ENCODE peak calls at places on chromosomes 3 and 15, in nine cellular contexts. One of them, this sample, is unnamed.

GRCh38 chr15:41499109-41499851 is 5.6 kb downstream of the ITPKA start:
- DNase-seq in A549: no peak
- DNase-seq in stimulated activated CD4-positive, alpha-beta T cell treated with anti-CD3 and anti-CD28 coated beads, Interleukin-1b, Interleukin-23, amount 100 ng/mL, for 24 hours: no peak
- DNase-seq in RWPE1: no peak
- DNase-seq in effector CD4-positive, alpha-beta T cell: no peak
- DNase-seq in cardiac muscle cell: no peak
- DNase-seq in GDM1: no peak
- DNase-seq in naive thymus-derived CD8-positive, alpha-beta T cell: no peak
- DNase-seq in NCI-H1092 treated with DMSO at 0.1 percent for 48 hours: no peak
- DNase-seq in this sample: no peak

GRCh38 chr3:39095146-39095677 is 12.2 kb downstream of the GORASP1 start:
- DNase-seq in A549: no peak
- DNase-seq in stimulated activated CD4-positive, alpha-beta T cell treated with anti-CD3 and anti-CD28 coated beads, Interleukin-1b, Interleukin-23, amount 100 ng/mL, for 24 hours: no peak
- DNase-seq in RWPE1: no peak
- DNase-seq in effector CD4-positive, alpha-beta T cell: no peak
- DNase-seq in cardiac muscle cell: no peak
- DNase-seq in GDM1: no peak
- DNase-seq in naive thymus-derived CD8-positive, alpha-beta T cell: no peak
- DNase-seq in NCI-H1092 treated with DMSO at 0.1 percent for 48 hours: no peak
- DNase-seq in this sample: no peak

GRCh38 chr15:63436872-63437375 is 55.3 kb upstream of the CA12 start:
- DNase-seq in A549: peak; percentile 35
- DNase-seq in stimulated activated CD4-positive, alpha-beta T cell treated with anti-CD3 and anti-CD28 coated beads, Interleukin-1b, Interleukin-23, amount 100 ng/mL, for 24 hours: peak; percentile 56
- DNase-seq in RWPE1: no peak
- DNase-seq in effector CD4-positive, alpha-beta T cell: peak; percentile 62
- DNase-seq in cardiac muscle cell: peak; percentile 74
- DNase-seq in GDM1: peak; percentile 17
- DNase-seq in naive thymus-derived CD8-positive, alpha-beta T cell: peak; percentile 80
- DNase-seq in NCI-H1092 treated with DMSO at 0.1 percent for 48 hours: peak; percentile 80
- DNase-seq in this sample: peak; percentile 39

GRCh38 chr15:52728899-52729298 is 49.7 kb upstream of the ATOSA start:
- DNase-seq in A549: no peak
- DNase-seq in stimulated activated CD4-positive, alpha-beta T cell treated with anti-CD3 and anti-CD28 coated beads, Interleukin-1b, Interleukin-23, amount 100 ng/mL, for 24 hours: no peak
- DNase-seq in RWPE1: peak; percentile 70
- DNase-seq in effector CD4-positive, alpha-beta T cell: no peak
- DNase-seq in cardiac muscle cell: no peak
- DNase-seq in GDM1: no peak
- DNase-seq in naive thymus-derived CD8-positive, alpha-beta T cell: no peak
- DNase-seq in NCI-H1092 treated with DMSO at 0.1 percent for 48 hours: no peak
- DNase-seq in this sample: no peak

GRCh38 chr15:100170280-100170654 is 171.5 kb downstream of the ADAMTS17 start:
- DNase-seq in A549: no peak
- DNase-seq in stimulated activated CD4-positive, alpha-beta T cell treated with anti-CD3 and anti-CD28 coated beads, Interleukin-1b, Interleukin-23, amount 100 ng/mL, for 24 hours: peak; percentile 4
- DNase-seq in RWPE1: no peak
- DNase-seq in effector CD4-positive, alpha-beta T cell: no peak
- DNase-seq in cardiac muscle cell: no peak
- DNase-seq in GDM1: no peak
- DNase-seq in naive thymus-derived CD8-positive, alpha-beta T cell: no peak
- DNase-seq in NCI-H1092 treated with DMSO at 0.1 percent for 48 hours: no peak
- DNase-seq in this sample: no peak

GRCh38 chr3:115709135-115709534 is 85.8 kb downstream of the GAP43 start:
- DNase-seq in A549: no peak
- DNase-seq in stimulated activated CD4-positive, alpha-beta T cell treated with anti-CD3 and anti-CD28 coated beads, Interleukin-1b, Interleukin-23, amount 100 ng/mL, for 24 hours: no peak
- DNase-seq in RWPE1: no peak
- DNase-seq in effector CD4-positive, alpha-beta T cell: no peak
- DNase-seq in cardiac muscle cell: no peak
- DNase-seq in GDM1: no peak
- DNase-seq in naive thymus-derived CD8-positive, alpha-beta T cell: no peak
- DNase-seq in NCI-H1092 treated with DMSO at 0.1 percent for 48 hours: peak; percentile 35
- DNase-seq in this sample: no peak

GRCh38 chr3:107142786-107143185 is 234.5 kb upstream of the CCDC54 start:
- DNase-seq in A549: no peak
- DNase-seq in stimulated activated CD4-positive, alpha-beta T cell treated with anti-CD3 and anti-CD28 coated beads, Interleukin-1b, Interleukin-23, amount 100 ng/mL, for 24 hours: no peak
- DNase-seq in RWPE1: no peak
- DNase-seq in effector CD4-positive, alpha-beta T cell: no peak
- DNase-seq in cardiac muscle cell: no peak
- DNase-seq in GDM1: no peak
- DNase-seq in naive thymus-derived CD8-positive, alpha-beta T cell: no peak
- DNase-seq in NCI-H1092 treated with DMSO at 0.1 percent for 48 hours: no peak
- DNase-seq in this sample: no peak

GRCh38 chr15:40695469-40695910 is 516 bp downstream of the RAD51 start:
- DNase-seq in A549: peak; percentile 16
- DNase-seq in stimulated activated CD4-positive, alpha-beta T cell treated with anti-CD3 and anti-CD28 coated beads, Interleukin-1b, Interleukin-23, amount 100 ng/mL, for 24 hours: no peak
- DNase-seq in RWPE1: peak; percentile 45
- DNase-seq in effector CD4-positive, alpha-beta T cell: no peak
- DNase-seq in cardiac muscle cell: no peak
- DNase-seq in GDM1: no peak
- DNase-seq in naive thymus-derived CD8-positive, alpha-beta T cell: no peak
- DNase-seq in NCI-H1092 treated with DMSO at 0.1 percent for 48 hours: no peak
- DNase-seq in this sample: no peak

GRCh38 chr3:10521772-10522441 is 16.5 kb upstream of the ATP2B2 start:
- DNase-seq in A549: no peak
- DNase-seq in stimulated activated CD4-positive, alpha-beta T cell treated with anti-CD3 and anti-CD28 coated beads, Interleukin-1b, Interleukin-23, amount 100 ng/mL, for 24 hours: no peak
- DNase-seq in RWPE1: no peak
- DNase-seq in effector CD4-positive, alpha-beta T cell: no peak
- DNase-seq in cardiac muscle cell: no peak
- DNase-seq in GDM1: no peak
- DNase-seq in naive thymus-derived CD8-positive, alpha-beta T cell: no peak
- DNase-seq in NCI-H1092 treated with DMSO at 0.1 percent for 48 hours: no peak
- DNase-seq in this sample: no peak

GRCh38 chr3:181326637-181327223 is 337.2 kb upstream of the DNAJC19 start:
- DNase-seq in A549: peak; percentile 7
- DNase-seq in stimulated activated CD4-positive, alpha-beta T cell treated with anti-CD3 and anti-CD28 coated beads, Interleukin-1b, Interleukin-23, amount 100 ng/mL, for 24 hours: no peak
- DNase-seq in RWPE1: peak; percentile 52
- DNase-seq in effector CD4-positive, alpha-beta T cell: no peak
- DNase-seq in cardiac muscle cell: peak; percentile 66
- DNase-seq in GDM1: no peak
- DNase-seq in naive thymus-derived CD8-positive, alpha-beta T cell: no peak
- DNase-seq in NCI-H1092 treated with DMSO at 0.1 percent for 48 hours: peak; percentile 45
- DNase-seq in this sample: no peak

GRCh38 chr15:67836134-67836455 is 3.8 kb downstream of the RNU6-1 start:
- DNase-seq in A549: no peak
- DNase-seq in stimulated activated CD4-positive, alpha-beta T cell treated with anti-CD3 and anti-CD28 coated beads, Interleukin-1b, Interleukin-23, amount 100 ng/mL, for 24 hours: no peak
- DNase-seq in RWPE1: no peak
- DNase-seq in effector CD4-positive, alpha-beta T cell: no peak
- DNase-seq in cardiac muscle cell: no peak
- DNase-seq in GDM1: no peak
- DNase-seq in naive thymus-derived CD8-positive, alpha-beta T cell: no peak
- DNase-seq in NCI-H1092 treated with DMSO at 0.1 percent for 48 hours: no peak
- DNase-seq in this sample: no peak

GRCh38 chr3:30643763-30644462 is 37.5 kb downstream of the TGFBR2 start:
- DNase-seq in A549: no peak
- DNase-seq in stimulated activated CD4-positive, alpha-beta T cell treated with anti-CD3 and anti-CD28 coated beads, Interleukin-1b, Interleukin-23, amount 100 ng/mL, for 24 hours: peak; percentile 40
- DNase-seq in RWPE1: no peak
- DNase-seq in effector CD4-positive, alpha-beta T cell: peak; percentile 29
- DNase-seq in cardiac muscle cell: no peak
- DNase-seq in GDM1: no peak
- DNase-seq in naive thymus-derived CD8-positive, alpha-beta T cell: no peak
- DNase-seq in NCI-H1092 treated with DMSO at 0.1 percent for 48 hours: no peak
- DNase-seq in this sample: no peak

GRCh38 chr3:129593595-129594339 is 12.7 kb downstream of the PLXND1 start:
- DNase-seq in A549: no peak
- DNase-seq in stimulated activated CD4-positive, alpha-beta T cell treated with anti-CD3 and anti-CD28 coated beads, Interleukin-1b, Interleukin-23, amount 100 ng/mL, for 24 hours: peak; percentile 42
- DNase-seq in RWPE1: no peak
- DNase-seq in effector CD4-positive, alpha-beta T cell: no peak
- DNase-seq in cardiac muscle cell: no peak
- DNase-seq in GDM1: no peak
- DNase-seq in naive thymus-derived CD8-positive, alpha-beta T cell: no peak
- DNase-seq in NCI-H1092 treated with DMSO at 0.1 percent for 48 hours: peak; percentile 98
- DNase-seq in this sample: peak; percentile 38

GRCh38 chr15:52527196-52527897 is 1.3 kb downstream of the MYO5A start:
- DNase-seq in A549: no peak
- DNase-seq in stimulated activated CD4-positive, alpha-beta T cell treated with anti-CD3 and anti-CD28 coated beads, Interleukin-1b, Interleukin-23, amount 100 ng/mL, for 24 hours: no peak
- DNase-seq in RWPE1: no peak
- DNase-seq in effector CD4-positive, alpha-beta T cell: no peak
- DNase-seq in cardiac muscle cell: no peak
- DNase-seq in GDM1: no peak
- DNase-seq in naive thymus-derived CD8-positive, alpha-beta T cell: no peak
- DNase-seq in NCI-H1092 treated with DMSO at 0.1 percent for 48 hours: no peak
- DNase-seq in this sample: no peak

GRCh38 chr15:29736745-29737023 is 85.6 kb downstream of the TJP1 start:
- DNase-seq in A549: peak; percentile 94
- DNase-seq in stimulated activated CD4-positive, alpha-beta T cell treated with anti-CD3 and anti-CD28 coated beads, Interleukin-1b, Interleukin-23, amount 100 ng/mL, for 24 hours: no peak
- DNase-seq in RWPE1: peak; percentile 89
- DNase-seq in effector CD4-positive, alpha-beta T cell: no peak
- DNase-seq in cardiac muscle cell: peak; percentile 59
- DNase-seq in GDM1: no peak
- DNase-seq in naive thymus-derived CD8-positive, alpha-beta T cell: no peak
- DNase-seq in NCI-H1092 treated with DMSO at 0.1 percent for 48 hours: no peak
- DNase-seq in this sample: no peak

GRCh38 chr3:38843898-38844297 is 27.9 kb upstream of the SCN10A start:
- DNase-seq in A549: no peak
- DNase-seq in stimulated activated CD4-positive, alpha-beta T cell treated with anti-CD3 and anti-CD28 coated beads, Interleukin-1b, Interleukin-23, amount 100 ng/mL, for 24 hours: no peak
- DNase-seq in RWPE1: peak; percentile 13
- DNase-seq in effector CD4-positive, alpha-beta T cell: no peak
- DNase-seq in cardiac muscle cell: peak; percentile 58
- DNase-seq in GDM1: peak; percentile 46
- DNase-seq in naive thymus-derived CD8-positive, alpha-beta T cell: no peak
- DNase-seq in NCI-H1092 treated with DMSO at 0.1 percent for 48 hours: no peak
- DNase-seq in this sample: no peak

This sample was measured in KG1.